ENCODE peak calls at places on chromosome 4, in four cellular contexts. F, H, O and I are unnamed samples.

GRCh38 chr4:153643406-153644016 is 40.6 kb upstream of the TLR2 start:
- ATAC-seq in O (peak; percentile 63), F (peak; percentile 85), H (peak; percentile 42), I (no peak)

GRCh38 chr4:88062843-88063242 is 55.4 kb downstream of the PKD2 start:
- ATAC-seq in O (no peak), F (no peak), H (no peak), I (no peak)

GRCh38 chr4:94454405-94454804 is 2.7 kb downstream of the PDLIM5 start:
- ATAC-seq in O (no peak), F (no peak), H (no peak), I (no peak)

GRCh38 chr4:158535130-158535614 is 13.5 kb downstream of the RXFP1 start:
- ATAC-seq in F (no peak), H (no peak), O (no peak), I (no peak)

GRCh38 chr4:73080789-73081188 is 11.3 kb upstream of the COX18 start:
- ATAC-seq in H (peak; percentile 22), F (no peak), O (no peak), I (no peak)

GRCh38 chr4:35465096-35465495 is 779.2 kb downstream of the ARAP2 start:
- ATAC-seq in O (no peak), H (no peak), F (no peak), I (no peak)

GRCh38 chr4:41160010-41160789 is 54.1 kb downstream of the APBB2 start:
- ATAC-seq in O (peak; percentile 35), H (peak; percentile 68), F (peak; percentile 98), I (no peak)

GRCh38 chr4:128819082-128819742 is 9.7 kb downstream of the JADE1 start:
- ATAC-seq in F (no peak), O (no peak), H (peak; percentile 23), I (no peak)

GRCh38 chr4:123107444-123108252 is 185.3 kb upstream of the NUDT6 start:
- ATAC-seq in H (no peak), F (no peak), O (no peak), I (no peak)

DNA sequence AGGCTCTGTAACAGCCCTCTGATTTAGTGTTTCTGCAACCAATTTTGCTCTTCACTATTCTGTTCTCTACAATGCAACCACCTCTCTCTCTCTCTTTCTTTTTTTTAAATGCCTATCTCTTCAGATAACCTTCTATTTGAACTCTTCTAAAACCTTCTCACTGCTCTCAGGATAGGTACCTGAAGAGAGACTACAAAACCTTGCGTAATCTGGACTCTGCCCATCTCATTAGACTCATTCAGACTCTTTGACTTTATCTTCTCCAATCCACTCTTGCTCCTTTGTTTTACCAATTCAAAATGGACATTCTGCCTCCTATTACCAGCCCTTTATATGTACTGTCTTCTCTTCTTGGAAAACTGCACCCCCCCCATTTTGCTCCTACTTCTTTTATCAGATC is 291.6 kb downstream of the CAMK2D start:
- ATAC-seq in O (no peak), F (no peak), H (no peak), I (no peak)
- H3K4me1 ChIP-seq in O (no peaks in the 10 kb centered on the region), F (peaks cover 26% of the 10 kb centered on the region), H (peaks cover 28% of the 10 kb centered on the region), I (peaks cover 11% of the 10 kb centered on the region)

GRCh38 chr4:143344774-143345173 is 8.1 kb downstream of the GAB1 start:
- ATAC-seq in O (no peak), H (peak; percentile 60), F (no peak), I (no peak)
- H3K4me1 ChIP-seq in O (peaks cover 31% of the 10 kb centered on the region), H (peaks cover 64% of the 10 kb centered on the region), F (peaks cover 15% of the 10 kb centered on the region), I (no peaks in the 10 kb centered on the region)

GRCh38 chr4:152459326-152459725 is 76.6 kb downstream of the FBXW7 start:
- ATAC-seq in H (no peak), O (no peak), F (no peak), I (no peak)
- H3K4me1 ChIP-seq in H (peaks cover 31% of the 10 kb centered on the region), O (peaks cover 5% of the 10 kb centered on the region), F (peaks cover 22% of the 10 kb centered on the region), I (no peaks in the 10 kb centered on the region)

GRCh38 chr4:78091534-78091933 is 34.4 kb downstream of the FRAS1 start:
- ATAC-seq in H (no peak), F (no peak), O (no peak), I (no peak)
- H3K4me1 ChIP-seq in H (no peaks in the 10 kb centered on the region), F (no peaks in the 10 kb centered on the region), O (no peaks in the 10 kb centered on the region), I (no peaks in the 10 kb centered on the region)

DNA sequence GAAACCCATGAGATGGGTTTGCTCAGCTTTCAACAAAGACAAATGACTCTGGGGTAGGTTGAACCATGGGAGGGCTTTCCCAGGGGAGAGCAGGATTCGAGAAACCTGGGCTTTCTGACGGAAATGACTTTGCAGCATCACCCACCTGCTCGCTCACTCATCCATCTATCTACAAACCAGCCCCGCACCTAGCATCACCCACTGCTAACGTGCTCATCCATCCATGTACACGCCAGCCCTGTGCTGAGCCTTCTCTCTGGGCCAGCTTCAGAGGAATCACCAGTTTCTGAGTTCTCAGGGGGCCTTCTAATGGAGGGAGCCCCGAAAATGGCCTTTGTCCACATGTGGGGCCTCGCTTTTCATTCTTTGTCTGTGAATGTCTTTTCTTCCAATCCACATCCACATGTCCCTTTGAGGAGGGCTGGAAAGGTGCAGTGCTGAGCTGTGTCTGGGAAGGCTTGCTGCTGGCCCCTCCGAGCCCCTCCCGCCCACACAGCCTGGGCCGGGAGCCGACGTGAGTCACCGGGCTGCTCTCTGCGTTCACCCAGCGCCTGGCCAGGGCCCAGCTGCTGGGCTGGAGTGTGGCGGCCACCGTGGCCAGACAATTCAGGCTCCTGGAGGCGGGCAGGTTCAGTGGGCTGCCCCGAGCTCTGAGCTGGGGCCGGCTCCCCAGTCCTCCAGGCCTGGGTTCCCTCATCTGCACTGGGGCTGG is 14.7 kb downstream of the SORCS2 start:
- ATAC-seq in F (peak; percentile 82), O (peak; percentile 72), H (peak; percentile 97), I (peak; percentile 97)
- H3K4me1 ChIP-seq in F (peaks cover 77% of the 10 kb centered on the region), O (no peaks in the 10 kb centered on the region), H (peaks cover 25% of the 10 kb centered on the region), I (peaks cover 2% of the 10 kb centered on the region)

GRCh38 chr4:182102576-182102975 is 140.6 kb upstream of the TENM3 start:
- ATAC-seq in F (no peak), O (no peak), H (no peak), I (no peak)
- H3K4me1 ChIP-seq in F (no peaks in the 10 kb centered on the region), O (no peaks in the 10 kb centered on the region), H (no peaks in the 10 kb centered on the region), I (no peaks in the 10 kb centered on the region)

GRCh38 chr4:176036585-176037205 is 28.9 kb upstream of the WDR17 start:
- ATAC-seq in O (no peak), H (no peak), F (no peak), I (no peak)
- H3K4me1 ChIP-seq in O (no peaks in the 10 kb centered on the region), H (no peaks in the 10 kb centered on the region), F (no peaks in the 10 kb centered on the region), I (peaks cover 5% of the 10 kb centered on the region)